ENCODE peak calls at places on chromosomes 11 and 22, in five cellular contexts. M is neuronal stem cell, O is H1, P is mesenchymal stem cell, K is trophoblast cell. H is an unnamed sample.

GRCh38 chr11:24697722-24698121 is 200.9 kb downstream of the LUZP2 start:
- DNase-seq in K (peak), O (no peak), M (no peak), P (peak), H (no peak)

GRCh38 chr11:117099681-117100080 is 1.5 kb upstream of the SIK3 start:
- DNase-seq in O (no peak), P (no peak), M (no peak), K (no peak), H (no peak)

GRCh38 chr11:19984048-19984742 is 176.1 kb downstream of the DBX1 start:
- DNase-seq in M (no peak), O (no peak), K (no peak), P (no peak), H (no peak)

GRCh38 chr11:33168605-33169240 is 7.4 kb upstream of the CSTF3 start:
- DNase-seq in K (no peak), M (no peak), P (peak), O (no peak), H (no peak)

GRCh38 chr11:19769820-19770219 is 57.2 kb downstream of the NAV2 start:
- DNase-seq in K (no peak), O (no peak), M (no peak), P (peak), H (no peak)

GRCh38 chr11:111796696-111797095 is 30.5 kb upstream of the PPP2R1B start:
- DNase-seq in P (no peak), K (peak), M (no peak), O (no peak), H (no peak)

GRCh38 chr11:16924826-16925494 is 89.3 kb downstream of the PLEKHA7 start:
- DNase-seq in K (peak), M (peak), O (peak), P (no peak), H (peak)

GRCh38 chr11:99271527-99271926 is 250.8 kb downstream of the CNTN5 start:
- DNase-seq in P (no peak), M (peak), O (peak), K (no peak), H (peak)

GRCh38 chr11:95092549-95093324 is 3.1 kb downstream of the ENDOD1 start:
- DNase-seq in K (peak), P (peak), O (no peak), M (no peak), H (no peak)

GRCh38 chr11:17719028-17719939 is at the start of gene MYOD1:
- DNase-seq in P (no peak), O (peak), K (peak), M (no peak), H (peak)

GRCh38 chr11:125224391-125225015 is 60.0 kb downstream of the PKNOX2 start:
- DNase-seq in O (no peak), K (no peak), P (peak), M (no peak), H (peak)

GRCh38 chr22:43378011-43378704 is 33.7 kb upstream of the MPPED1 start:
- DNase-seq in O (no peak), M (no peak), K (peak), P (peak), H (no peak)

GRCh38 chr11:92383430-92383829 is 158.8 kb downstream of the FAT3 start:
- DNase-seq in P (peak), K (peak), M (no peak), O (no peak), H (no peak)

GRCh38 chr11:66479741-66480115 is 506 bp upstream of the DPP3 start:
- DNase-seq in P (no peak), M (no peak), K (no peak), O (no peak), H (no peak)

GRCh38 chr11:76641905-76642304 is 28.6 kb downstream of the LRRC32 start:
- DNase-seq in P (no peak), O (no peak), K (no peak), M (no peak), H (no peak)

GRCh38 chr11:21132146-21132720 is 462.8 kb downstream of the NELL1 start:
- DNase-seq in P (no peak), O (no peak), M (no peak), K (no peak), H (no peak)

GRCh38 chr11:43367382-43368178 is 8.9 kb downstream of the TTC17 start:
- DNase-seq in P (peak), K (peak), O (no peak), M (no peak), H (no peak)

GRCh38 chr22:48705159-48705916 is 1122.3 kb downstream of the BRD1 start:
- DNase-seq in P (no peak), M (no peak), O (no peak), K (no peak), H (no peak)

GRCh38 chr11:93841446-93841845 is 9.0 kb downstream of the VSTM5 start:
- DNase-seq in O (no peak), P (no peak), K (no peak), M (no peak), H (no peak)

GRCh38 chr22:22094514-22094913 is 111.9 kb upstream of the TOP3B start:
- DNase-seq in P (no peak), M (no peak), K (no peak), O (no peak), H (no peak)

GRCh38 chr11:114062272-114062671 is 2.8 kb downstream of the ZBTB16 start:
- DNase-seq in O (no peak), P (no peak), K (no peak), M (no peak), H (no peak)

GRCh38 chr22:50703726-50704509 is 31.3 kb downstream of the SHANK3 start:
- DNase-seq in O (no peak), K (no peak), M (no peak), P (no peak), H (no peak)

GRCh38 chr11:48020092-48020755 is 39.9 kb downstream of the PTPRJ start:
- DNase-seq in O (no peak), K (peak), M (no peak), P (no peak), H (no peak)

GRCh38 chr22:42280140-42280539 is 9.7 kb upstream of the TCF20 start:
- DNase-seq in P (no peak), O (no peak), M (no peak), K (no peak), H (no peak)

GRCh38 chr11:77083553-77084245 is 16.9 kb downstream of the CAPN5 start:
- DNase-seq in K (no peak), P (no peak), O (no peak), M (no peak), H (no peak)

GRCh38 chr11:10263929-10264328 is 30.1 kb downstream of the SBF2 start:
- DNase-seq in K (peak), P (peak), O (no peak), M (no peak), H (no peak)

GRCh38 chr11:101949846-101950245 is 33.5 kb upstream of the ANGPTL5 start:
- DNase-seq in M (no peak), K (no peak), P (no peak), O (no peak), H (no peak)

GRCh38 chr11:24880962-24881361 is 384.1 kb downstream of the LUZP2 start:
- DNase-seq in M (no peak), P (no peak), K (no peak), O (no peak), H (no peak)

GRCh38 chr22:43152355-43153071 is 1.2 kb downstream of the TSPO start:
- DNase-seq in K (peak), M (no peak), O (peak), P (peak), H (no peak)

GRCh38 chr11:79199729-79200354 is 241.0 kb downstream of the TENM4 start:
- DNase-seq in O (no peak), P (no peak), K (no peak), M (no peak), H (no peak)

GRCh38 chr22:30127749-30128166 is 47.5 kb downstream of the HORMAD2 start:
- DNase-seq in P (no peak), O (no peak), K (peak), M (no peak), H (no peak)

GRCh38 chr11:91851908-91852307 is 372.7 kb upstream of the FAT3 start:
- DNase-seq in O (no peak), K (no peak), M (no peak), P (no peak), H (no peak)

GRCh38 chr11:128523616-128524015 is 63.7 kb downstream of the ETS1 start:
- DNase-seq in M (no peak), K (peak), P (peak), O (no peak), H (no peak)

GRCh38 chr11:128521697-128522062 is 65.7 kb downstream of the ETS1 start:
- DNase-seq in P (peak), M (no peak), K (no peak), O (peak), H (no peak)

GRCh38 chr11:128522063-128522942 is 65.1 kb downstream of the ETS1 start:
- DNase-seq in M (peak), K (peak), O (peak), P (peak), H (peak)

GRCh38 chr11:128524172-128524571 is 63.2 kb downstream of the ETS1 start:
- DNase-seq in P (no peak), M (no peak), K (no peak), O (no peak), H (no peak)

GRCh38 chr11:128522943-128523518 is 64.3 kb downstream of the ETS1 start:
- DNase-seq in P (peak), O (no peak), K (peak), M (no peak), H (no peak)
- H3K23ac ChIP-seq in P (no peak), O (no peak), K (no peak), M (no peak), H (no peak)

GRCh38 chr11:126624491-126624890 is 269.0 kb downstream of the ST3GAL4 start:
- DNase-seq in O (no peak), K (no peak), P (no peak), M (no peak), H (no peak)
- H2BK12ac ChIP-seq in O (no peak), K (no peak), P (no peak), M (peak), H (no peak)

GRCh38 chr11:60915250-60915914 is 1.4 kb downstream of the TMEM109 start:
- DNase-seq in K (peak), M (peak), P (peak), O (peak), H (peak)

GRCh38 chr11:60914620-60915249 is 777 bp downstream of the TMEM109 start:
- DNase-seq in O (peak), P (peak), K (peak), M (no peak), H (peak)

GRCh38 chr11:60917267-60917666 is 3.3 kb downstream of the TMEM109 start:
- DNase-seq in O (no peak), K (no peak), P (no peak), M (no peak), H (no peak)

GRCh38 chr11:60918251-60918940 is 4.4 kb downstream of the TMEM109 start:
- DNase-seq in K (no peak), M (no peak), O (no peak), P (no peak), H (no peak)

GRCh38 chr11:60916669-60917206 is 2.8 kb downstream of the TMEM109 start:
- DNase-seq in O (no peak), K (no peak), P (no peak), M (no peak), H (no peak)
- H3K23ac ChIP-seq in O (no peak), K (no peak), P (no peak), M (no peak), H (no peak)

DNA sequence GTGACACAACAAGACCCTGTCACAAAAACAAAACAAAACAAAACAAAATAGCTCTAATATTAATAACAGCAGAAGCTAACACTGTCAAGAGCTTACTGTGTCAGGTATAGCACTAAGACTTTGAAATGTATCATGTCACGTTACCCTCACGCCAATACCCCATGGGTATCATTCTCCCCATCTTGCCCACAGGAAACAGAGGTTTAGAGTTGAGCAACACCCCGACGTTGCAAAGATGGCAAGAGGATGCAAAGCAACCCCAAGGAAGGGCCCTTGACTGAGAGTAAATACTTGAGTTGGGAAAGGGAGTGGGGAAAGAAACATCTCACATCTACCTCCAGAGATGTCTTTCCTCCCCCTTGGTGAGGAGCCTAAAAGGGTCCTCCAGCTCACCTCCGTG is 366.8 kb downstream of the LARGE1 start:
- DNase-seq in O (no peak), K (no peak), P (no peak), M (no peak), H (no peak)
- H2BK12ac ChIP-seq in O (no peak), K (no peak), P (no peak), M (no peak), H (no peak)

GRCh38 chr11:28938091-28938490 is 829.9 kb downstream of the METTL15 start:
- DNase-seq in O (no peak), M (no peak), P (no peak), K (no peak), H (no peak)
- H3K23ac ChIP-seq in O (no peak), M (no peak), P (no peak), K (no peak), H (no peak)

GRCh38 chr22:28703436-28703835 is 23.8 kb upstream of the TTC28 start:
- DNase-seq in P (no peak), M (no peak), K (no peak), O (no peak), H (no peak)
- H2BK12ac ChIP-seq in P (no peak), M (no peak), K (no peak), O (no peak), H (no peak)